ENCODE peak calls at places on chromosomes 16 and 17, in seven cellular contexts. One of them, this sample, is unnamed.

GRCh38 chr17:9904277-9905077 is 594 bp downstream of the RCVRN start:
- DNase-seq in CD8-positive, alpha-beta memory T cell: no peak
- DNase-seq in HFFc6: no peak
- DNase-seq in KG1: no peak
- DNase-seq in substantia nigra: no peak
- DNase-seq in thoracic aorta: no peak
- DNase-seq in choroid plexus epithelial cell: no peak
- DNase-seq in this sample: no peak

GRCh38 chr16:26992661-26993365 is 73.9 kb upstream of the C16orf82 start:
- DNase-seq in substantia nigra: no peak
- DNase-seq in choroid plexus epithelial cell: no peak
- DNase-seq in HFFc6: no peak
- DNase-seq in thoracic aorta: no peak
- DNase-seq in KG1: no peak
- DNase-seq in CD8-positive, alpha-beta memory T cell: no peak
- DNase-seq in this sample: no peak

GRCh38 chr17:55708575-55708974 is 14.1 kb downstream of the TMEM100 start:
- DNase-seq in CD8-positive, alpha-beta memory T cell: no peak
- DNase-seq in substantia nigra: no peak
- DNase-seq in thoracic aorta: no peak
- DNase-seq in KG1: no peak
- DNase-seq in HFFc6: no peak
- DNase-seq in choroid plexus epithelial cell: no peak
- DNase-seq in this sample: no peak

GRCh38 chr17:39699818-39700147 is at the start of gene ERBB2:
- DNase-seq in choroid plexus epithelial cell: peak; percentile 80
- DNase-seq in KG1: no peak
- DNase-seq in substantia nigra: peak; percentile 8
- DNase-seq in HFFc6: peak; percentile 70
- DNase-seq in CD8-positive, alpha-beta memory T cell: no peak
- DNase-seq in thoracic aorta: no peak
- DNase-seq in this sample: no peak

GRCh38 chr17:2302740-2303277 is 776 bp downstream of the SMG6 start:
- DNase-seq in KG1: no peak
- DNase-seq in HFFc6: no peak
- DNase-seq in CD8-positive, alpha-beta memory T cell: no peak
- DNase-seq in substantia nigra: no peak
- DNase-seq in thoracic aorta: no peak
- DNase-seq in choroid plexus epithelial cell: peak; percentile 40
- DNase-seq in this sample: no peak

GRCh38 chr16:1535391-1536291 is 2.2 kb downstream of the TMEM204 start:
- DNase-seq in substantia nigra: no peak
- DNase-seq in thoracic aorta: no peak
- DNase-seq in choroid plexus epithelial cell: peak; percentile 64
- DNase-seq in HFFc6: peak; percentile 4
- DNase-seq in KG1: no peak
- DNase-seq in CD8-positive, alpha-beta memory T cell: no peak
- DNase-seq in this sample: peak; percentile 28

GRCh38 chr17:80361495-80362220 is 53.3 kb upstream of the ENDOV start:
- DNase-seq in KG1: no peak
- DNase-seq in substantia nigra: no peak
- DNase-seq in CD8-positive, alpha-beta memory T cell: no peak
- DNase-seq in choroid plexus epithelial cell: peak; percentile 16
- DNase-seq in HFFc6: no peak
- DNase-seq in thoracic aorta: no peak
- DNase-seq in this sample: no peak

GRCh38 chr17:74987909-74988711 is 678 bp downstream of the CDR2L start:
- DNase-seq in substantia nigra: peak; percentile 52
- DNase-seq in CD8-positive, alpha-beta memory T cell: peak; percentile 23
- DNase-seq in choroid plexus epithelial cell: peak; percentile 69
- DNase-seq in thoracic aorta: peak; percentile 53
- DNase-seq in KG1: no peak
- DNase-seq in HFFc6: peak; percentile 59
- DNase-seq in this sample: no peak

GRCh38 chr17:57422574-57423164 is 166.3 kb downstream of the MSI2 start:
- DNase-seq in CD8-positive, alpha-beta memory T cell: no peak
- DNase-seq in thoracic aorta: peak; percentile 40
- DNase-seq in HFFc6: peak; percentile 86
- DNase-seq in substantia nigra: no peak
- DNase-seq in choroid plexus epithelial cell: no peak
- DNase-seq in KG1: no peak
- DNase-seq in this sample: no peak

GRCh38 chr16:28139530-28139929 is 72.2 kb downstream of the XPO6 start:
- DNase-seq in KG1: no peak
- DNase-seq in HFFc6: no peak
- DNase-seq in choroid plexus epithelial cell: no peak
- DNase-seq in substantia nigra: no peak
- DNase-seq in thoracic aorta: no peak
- DNase-seq in CD8-positive, alpha-beta memory T cell: no peak
- DNase-seq in this sample: no peak

GRCh38 chr16:77213542-77214108 is 14.4 kb downstream of the SYCE1L start:
- DNase-seq in HFFc6: peak; percentile 80
- DNase-seq in KG1: no peak
- DNase-seq in choroid plexus epithelial cell: peak; percentile 67
- DNase-seq in substantia nigra: no peak
- DNase-seq in thoracic aorta: no peak
- DNase-seq in CD8-positive, alpha-beta memory T cell: no peak
- DNase-seq in this sample: no peak

GRCh38 chr17:8015957-8016631 is 13.7 kb downstream of the GUCY2D start:
- DNase-seq in substantia nigra: no peak
- DNase-seq in KG1: no peak
- DNase-seq in CD8-positive, alpha-beta memory T cell: no peak
- DNase-seq in choroid plexus epithelial cell: no peak
- DNase-seq in HFFc6: no peak
- DNase-seq in thoracic aorta: no peak
- DNase-seq in this sample: peak; percentile 7

GRCh38 chr16:67935096-67935401 is 1.6 kb downstream of the PSMB10 start:
- DNase-seq in choroid plexus epithelial cell: no peak
- DNase-seq in substantia nigra: no peak
- DNase-seq in HFFc6: no peak
- DNase-seq in CD8-positive, alpha-beta memory T cell: no peak
- DNase-seq in thoracic aorta: no peak
- DNase-seq in KG1: no peak
- DNase-seq in this sample: no peak

GRCh38 chr16:77812856-77813523 is 24.6 kb downstream of the VAT1L start:
- DNase-seq in substantia nigra: no peak
- DNase-seq in choroid plexus epithelial cell: no peak
- DNase-seq in thoracic aorta: no peak
- DNase-seq in HFFc6: no peak
- DNase-seq in KG1: no peak
- DNase-seq in CD8-positive, alpha-beta memory T cell: no peak
- DNase-seq in this sample: no peak

GRCh38 chr16:23754594-23755483 is at the start of gene CHP2:
- DNase-seq in substantia nigra: no peak
- DNase-seq in HFFc6: no peak
- DNase-seq in KG1: no peak
- DNase-seq in choroid plexus epithelial cell: no peak
- DNase-seq in CD8-positive, alpha-beta memory T cell: no peak
- DNase-seq in thoracic aorta: no peak
- DNase-seq in this sample: no peak

GRCh38 chr17:78546476-78546875 is 30.7 kb downstream of the DNAH17 start:
- DNase-seq in CD8-positive, alpha-beta memory T cell: no peak
- DNase-seq in HFFc6: no peak
- DNase-seq in choroid plexus epithelial cell: no peak
- DNase-seq in KG1: no peak
- DNase-seq in substantia nigra: no peak
- DNase-seq in thoracic aorta: no peak
- DNase-seq in this sample: no peak

GRCh38 chr16:81738831-81739496 is 40.1 kb upstream of the PLCG2 start:
- DNase-seq in substantia nigra: peak; percentile 54
- DNase-seq in thoracic aorta: no peak
- DNase-seq in CD8-positive, alpha-beta memory T cell: no peak
- DNase-seq in HFFc6: no peak
- DNase-seq in KG1: peak; percentile 50
- DNase-seq in choroid plexus epithelial cell: no peak
- DNase-seq in this sample: no peak

GRCh38 chr17:49576121-49576905 is 642 bp downstream of the NXPH3 start:
- DNase-seq in CD8-positive, alpha-beta memory T cell: no peak
- DNase-seq in choroid plexus epithelial cell: peak; percentile 50
- DNase-seq in HFFc6: no peak
- DNase-seq in substantia nigra: no peak
- DNase-seq in thoracic aorta: no peak
- DNase-seq in KG1: no peak
- DNase-seq in this sample: no peak

GRCh38 chr16:81645303-81645702 is 133.8 kb upstream of the PLCG2 start:
- DNase-seq in choroid plexus epithelial cell: peak; percentile 95
- DNase-seq in HFFc6: peak; percentile 88
- DNase-seq in KG1: no peak
- DNase-seq in CD8-positive, alpha-beta memory T cell: no peak
- DNase-seq in substantia nigra: peak; percentile 49
- DNase-seq in thoracic aorta: no peak
- DNase-seq in this sample: no peak

GRCh38 chr16:57092786-57093301 is 461 bp downstream of the CPNE2 start:
- DNase-seq in HFFc6: no peak
- DNase-seq in thoracic aorta: no peak
- DNase-seq in choroid plexus epithelial cell: no peak
- DNase-seq in substantia nigra: no peak
- DNase-seq in CD8-positive, alpha-beta memory T cell: peak; percentile 30
- DNase-seq in KG1: peak; percentile 35
- DNase-seq in this sample: peak; percentile 47

GRCh38 chr16:85568519-85568918 is 44.6 kb upstream of the GSE1 start:
- DNase-seq in thoracic aorta: no peak
- DNase-seq in HFFc6: no peak
- DNase-seq in choroid plexus epithelial cell: no peak
- DNase-seq in CD8-positive, alpha-beta memory T cell: no peak
- DNase-seq in substantia nigra: no peak
- DNase-seq in KG1: no peak
- DNase-seq in this sample: no peak

GRCh38 chr17:68461122-68461539 is 3.8 kb upstream of the WIPI1 start:
- DNase-seq in substantia nigra: no peak
- DNase-seq in choroid plexus epithelial cell: no peak
- DNase-seq in thoracic aorta: no peak
- DNase-seq in HFFc6: no peak
- DNase-seq in CD8-positive, alpha-beta memory T cell: no peak
- DNase-seq in KG1: no peak
- DNase-seq in this sample: no peak

GRCh38 chr16:11135167-11135973 is 120.6 kb downstream of the SOCS1 start:
- DNase-seq in HFFc6: peak; percentile 55
- DNase-seq in choroid plexus epithelial cell: no peak
- DNase-seq in substantia nigra: peak; percentile 18
- DNase-seq in CD8-positive, alpha-beta memory T cell: no peak
- DNase-seq in KG1: no peak
- DNase-seq in thoracic aorta: no peak
- DNase-seq in this sample: no peak

GRCh38 chr16:88920618-88921602 is 54.5 kb upstream of the PABPN1L start:
- DNase-seq in CD8-positive, alpha-beta memory T cell: no peak
- DNase-seq in choroid plexus epithelial cell: peak; percentile 66
- DNase-seq in KG1: peak; percentile 32
- DNase-seq in thoracic aorta: no peak
- DNase-seq in HFFc6: no peak
- DNase-seq in substantia nigra: no peak
- DNase-seq in this sample: no peak

GRCh38 chr17:59825533-59826316 is 67.0 kb downstream of the TUBD1 start:
- DNase-seq in thoracic aorta: no peak
- DNase-seq in KG1: no peak
- DNase-seq in CD8-positive, alpha-beta memory T cell: no peak
- DNase-seq in substantia nigra: no peak
- DNase-seq in choroid plexus epithelial cell: peak; percentile 97
- DNase-seq in HFFc6: peak; percentile 72
- DNase-seq in this sample: no peak

GRCh38 chr17:19311421-19312215 is 50.9 kb downstream of the B9D1 start:
- DNase-seq in choroid plexus epithelial cell: peak; percentile 39
- DNase-seq in substantia nigra: no peak
- DNase-seq in HFFc6: peak; percentile 41
- DNase-seq in KG1: no peak
- DNase-seq in CD8-positive, alpha-beta memory T cell: no peak
- DNase-seq in thoracic aorta: no peak
- DNase-seq in this sample: no peak

GRCh38 chr17:10036511-10037061 is 131.5 kb upstream of the RCVRN start:
- DNase-seq in choroid plexus epithelial cell: no peak
- DNase-seq in thoracic aorta: no peak
- DNase-seq in HFFc6: no peak
- DNase-seq in CD8-positive, alpha-beta memory T cell: no peak
- DNase-seq in substantia nigra: peak; percentile 88
- DNase-seq in KG1: no peak
- DNase-seq in this sample: no peak

GRCh38 chr17:80860101-80860671 is 131.5 kb upstream of the CHMP6 start:
- DNase-seq in thoracic aorta: no peak
- DNase-seq in choroid plexus epithelial cell: no peak
- DNase-seq in KG1: no peak
- DNase-seq in HFFc6: no peak
- DNase-seq in CD8-positive, alpha-beta memory T cell: no peak
- DNase-seq in substantia nigra: no peak
- DNase-seq in this sample: no peak

GRCh38 chr16:22360963-22361659 is 13.3 kb downstream of the CDR2 start:
- DNase-seq in KG1: no peak
- DNase-seq in thoracic aorta: no peak
- DNase-seq in choroid plexus epithelial cell: no peak
- DNase-seq in CD8-positive, alpha-beta memory T cell: no peak
- DNase-seq in HFFc6: no peak
- DNase-seq in substantia nigra: no peak
- DNase-seq in this sample: no peak

GRCh38 chr17:67385122-67385988 is 8.3 kb downstream of the PITPNC1 start:
- DNase-seq in choroid plexus epithelial cell: no peak
- DNase-seq in CD8-positive, alpha-beta memory T cell: no peak
- DNase-seq in HFFc6: no peak
- DNase-seq in substantia nigra: no peak
- DNase-seq in KG1: no peak
- DNase-seq in thoracic aorta: no peak
- DNase-seq in this sample: no peak

GRCh38 chr16:50627419-50627818 is 53.7 kb downstream of the SNX20 start:
- DNase-seq in substantia nigra: no peak
- DNase-seq in CD8-positive, alpha-beta memory T cell: no peak
- DNase-seq in choroid plexus epithelial cell: peak; percentile 28
- DNase-seq in KG1: no peak
- DNase-seq in thoracic aorta: peak; percentile 37
- DNase-seq in HFFc6: peak; percentile 9
- DNase-seq in this sample: peak; percentile 23

GRCh38 chr17:50719144-50719923 is at the start of gene LUC7L3:
- DNase-seq in CD8-positive, alpha-beta memory T cell: peak; percentile 89
- DNase-seq in choroid plexus epithelial cell: peak; percentile 95
- DNase-seq in KG1: peak; percentile 91
- DNase-seq in HFFc6: peak; percentile 89
- DNase-seq in thoracic aorta: peak; percentile 76
- DNase-seq in substantia nigra: peak; percentile 91
- DNase-seq in this sample: peak; percentile 84

GRCh38 chr16:13907431-13907830 is 12.5 kb upstream of the ERCC4 start:
- DNase-seq in KG1: no peak
- DNase-seq in substantia nigra: no peak
- DNase-seq in CD8-positive, alpha-beta memory T cell: no peak
- DNase-seq in choroid plexus epithelial cell: no peak
- DNase-seq in HFFc6: no peak
- DNase-seq in thoracic aorta: no peak
- DNase-seq in this sample: no peak

GRCh38 chr16:86895609-86896008 is 317.3 kb downstream of the FOXL1 start:
- DNase-seq in thoracic aorta: no peak
- DNase-seq in CD8-positive, alpha-beta memory T cell: no peak
- DNase-seq in substantia nigra: no peak
- DNase-seq in choroid plexus epithelial cell: no peak
- DNase-seq in KG1: no peak
- DNase-seq in HFFc6: no peak
- DNase-seq in this sample: no peak

GRCh38 chr16:85202051-85202601 is 89.9 kb upstream of the CIBAR2 start:
- DNase-seq in KG1: no peak
- DNase-seq in CD8-positive, alpha-beta memory T cell: no peak
- DNase-seq in choroid plexus epithelial cell: no peak
- DNase-seq in thoracic aorta: no peak
- DNase-seq in HFFc6: no peak
- DNase-seq in substantia nigra: no peak
- DNase-seq in this sample: no peak

This sample was measured in CD4-positive, alpha-beta T cell.